ENCODE peak calls at places on chromosome X, in five cellular contexts. One of them, this sample, is unnamed.

GRCh38 chrX:23662853-23663252 is 4.4 kb upstream of the PRDX4 start:
- DNase-seq in amniotic stem cell: no peak
- DNase-seq in astrocyte of the cerebellum: no peak
- DNase-seq in GM04503: peak
- DNase-seq in MV-4-11: no peak
- DNase-seq in this sample: no peak

GRCh38 chrX:125953769-125954168 is 212.3 kb downstream of the DCAF12L2 start:
- DNase-seq in astrocyte of the cerebellum: no peak
- DNase-seq in MV-4-11: no peak
- DNase-seq in amniotic stem cell: no peak
- DNase-seq in GM04503: no peak
- DNase-seq in this sample: no peak

GRCh38 chrX:108947205-108947604 is 210.8 kb upstream of the IRS4 start:
- DNase-seq in amniotic stem cell: no peak
- DNase-seq in astrocyte of the cerebellum: no peak
- DNase-seq in MV-4-11: no peak
- DNase-seq in GM04503: no peak
- DNase-seq in this sample: no peak

GRCh38 chrX:68454476-68455150 is 21.3 kb upstream of the OPHN1 start:
- DNase-seq in MV-4-11: no peak
- DNase-seq in astrocyte of the cerebellum: no peak
- DNase-seq in amniotic stem cell: no peak
- DNase-seq in GM04503: no peak
- DNase-seq in this sample: no peak

GRCh38 chrX:44019911-44020310 is 46.7 kb upstream of the NDP start:
- DNase-seq in GM04503: no peak
- DNase-seq in amniotic stem cell: no peak
- DNase-seq in MV-4-11: no peak
- DNase-seq in astrocyte of the cerebellum: no peak
- DNase-seq in this sample: no peak

GRCh38 chrX:68708503-68709290 is 61.2 kb downstream of the STARD8 start:
- DNase-seq in MV-4-11: no peak
- DNase-seq in amniotic stem cell: no peak
- DNase-seq in GM04503: no peak
- DNase-seq in astrocyte of the cerebellum: peak
- DNase-seq in this sample: no peak

GRCh38 chrX:106902684-106903083 is 457 bp downstream of the RIPPLY1 start:
- DNase-seq in GM04503: no peak
- DNase-seq in MV-4-11: no peak
- DNase-seq in amniotic stem cell: no peak
- DNase-seq in astrocyte of the cerebellum: no peak
- DNase-seq in this sample: no peak

GRCh38 chrX:31714797-31715196 is 643.0 kb upstream of the FTHL17 start:
- DNase-seq in GM04503: no peak
- DNase-seq in MV-4-11: no peak
- DNase-seq in amniotic stem cell: no peak
- DNase-seq in astrocyte of the cerebellum: no peak
- DNase-seq in this sample: no peak

GRCh38 chrX:130799393-130799792 is 103.6 kb downstream of the ENOX2 start:
- DNase-seq in GM04503: no peak
- DNase-seq in MV-4-11: no peak
- DNase-seq in amniotic stem cell: no peak
- DNase-seq in astrocyte of the cerebellum: no peak
- DNase-seq in this sample: no peak

GRCh38 chrX:14027511-14028019 is 2.1 kb downstream of the GEMIN8 start:
- DNase-seq in MV-4-11: peak
- DNase-seq in amniotic stem cell: no peak
- DNase-seq in astrocyte of the cerebellum: no peak
- DNase-seq in GM04503: peak
- DNase-seq in this sample: no peak

GRCh38 chrX:4277122-4277521 is 563.7 kb upstream of the PRKX start:
- DNase-seq in GM04503: no peak
- DNase-seq in astrocyte of the cerebellum: no peak
- DNase-seq in amniotic stem cell: no peak
- DNase-seq in MV-4-11: no peak
- DNase-seq in this sample: no peak

GRCh38 chrX:47091149-47091775 is 13.0 kb downstream of the RGN start:
- DNase-seq in amniotic stem cell: no peak
- DNase-seq in astrocyte of the cerebellum: peak
- DNase-seq in GM04503: no peak
- DNase-seq in MV-4-11: peak
- DNase-seq in this sample: no peak

GRCh38 chrX:33014086-33014485 is 197.3 kb downstream of the DMD start:
- DNase-seq in astrocyte of the cerebellum: no peak
- DNase-seq in GM04503: no peak
- DNase-seq in MV-4-11: no peak
- DNase-seq in amniotic stem cell: no peak
- DNase-seq in this sample: no peak

GRCh38 chrX:31232506-31232905 is 160.7 kb upstream of the FTHL17 start:
- DNase-seq in astrocyte of the cerebellum: no peak
- DNase-seq in GM04503: no peak
- DNase-seq in MV-4-11: no peak
- DNase-seq in amniotic stem cell: no peak
- DNase-seq in this sample: no peak

GRCh38 chrX:132737743-132738142 is 220.7 kb downstream of the HS6ST2 start:
- DNase-seq in GM04503: no peak
- DNase-seq in amniotic stem cell: no peak
- DNase-seq in MV-4-11: peak
- DNase-seq in astrocyte of the cerebellum: no peak
- DNase-seq in this sample: no peak

GRCh38 chrX:8783100-8784098 is 17.8 kb downstream of the FAM9A start:
- DNase-seq in MV-4-11: no peak
- DNase-seq in GM04503: no peak
- DNase-seq in amniotic stem cell: no peak
- DNase-seq in astrocyte of the cerebellum: no peak
- DNase-seq in this sample: no peak

GRCh38 chrX:40267334-40268118 is 169.8 kb upstream of the BCOR start:
- DNase-seq in amniotic stem cell: no peak
- DNase-seq in MV-4-11: peak
- DNase-seq in astrocyte of the cerebellum: no peak
- DNase-seq in GM04503: no peak
- DNase-seq in this sample: no peak

GRCh38 chrX:40297949-40298539 is 200.3 kb upstream of the BCOR start:
- DNase-seq in GM04503: no peak
- DNase-seq in MV-4-11: no peak
- DNase-seq in amniotic stem cell: no peak
- DNase-seq in astrocyte of the cerebellum: no peak
- DNase-seq in this sample: no peak

GRCh38 chrX:21153503-21153902 is 220.7 kb upstream of the CNKSR2 start:
- DNase-seq in astrocyte of the cerebellum: no peak
- DNase-seq in amniotic stem cell: no peak
- DNase-seq in MV-4-11: no peak
- DNase-seq in GM04503: peak
- DNase-seq in this sample: no peak

GRCh38 chrX:147912093-147912801 is 528 bp downstream of the FMR1 start:
- DNase-seq in GM04503: no peak
- DNase-seq in astrocyte of the cerebellum: no peak
- DNase-seq in amniotic stem cell: no peak
- DNase-seq in MV-4-11: peak
- DNase-seq in this sample: no peak

GRCh38 chrX:153551135-153551534 is 33.7 kb downstream of the ATP2B3 start:
- DNase-seq in MV-4-11: peak
- DNase-seq in amniotic stem cell: no peak
- DNase-seq in GM04503: peak
- DNase-seq in astrocyte of the cerebellum: no peak
- DNase-seq in this sample: no peak

GRCh38 chrX:129769467-129770154 is 10.1 kb upstream of the SASH3 start:
- DNase-seq in amniotic stem cell: no peak
- DNase-seq in astrocyte of the cerebellum: peak
- DNase-seq in MV-4-11: peak
- DNase-seq in GM04503: no peak
- DNase-seq in this sample: no peak

This sample was measured in mesenteric fat pad.